ENCODE peak calls at places on chromosomes 11 and 22, in six cellular contexts. N, E, W, P, K and V are unnamed samples.

GRCh38 chr11:63999349-64000025 is 13.2 kb downstream of the OTUB1 start:
- DNase-seq in W (peak), P (peak), E (peak), N (no peak), K (peak), V (peak)

GRCh38 chr11:71373791-71374454 is 74.3 kb downstream of the DHCR7 start:
- DNase-seq in E (peak), K (no peak), N (no peak), W (no peak), P (no peak), V (no peak)

GRCh38 chr11:1397146-1397861 is 7.6 kb downstream of the BRSK2 start:
- DNase-seq in E (no peak), K (no peak), W (no peak), P (no peak), N (no peak), V (peak)

GRCh38 chr22:27805841-27806240 is 4.3 kb upstream of the MN1 start:
- DNase-seq in P (peak), N (no peak), E (no peak), W (no peak), K (no peak), V (no peak)

GRCh38 chr22:46504586-46504985 is 32.8 kb downstream of the CELSR1 start:
- DNase-seq in N (no peak), K (no peak), P (no peak), E (no peak), W (no peak), V (no peak)

GRCh38 chr22:24465566-24465965 is 29.6 kb upstream of the UPB1 start:
- DNase-seq in K (no peak), N (peak), P (no peak), E (no peak), W (no peak), V (no peak)

GRCh38 chr22:47034076-47034808 is 271.8 kb downstream of the TBC1D22A start:
- DNase-seq in P (no peak), W (peak), N (no peak), E (no peak), K (no peak), V (no peak)

GRCh38 chr11:26649884-26650283 is 72.0 kb downstream of the SLC5A12 start:
- DNase-seq in E (no peak), P (peak), N (peak), W (no peak), K (peak), V (peak)

GRCh38 chr11:111423250-111423615 is 44.2 kb upstream of the POU2AF1 start:
- DNase-seq in K (no peak), E (no peak), W (no peak), P (no peak), N (no peak), V (no peak)

GRCh38 chr22:23231471-23232093 is 51.3 kb downstream of the BCR start:
- DNase-seq in P (no peak), K (no peak), E (no peak), N (no peak), W (peak), V (no peak)

GRCh38 chr11:97722065-97722464 is 1298.7 kb upstream of the CNTN5 start:
- DNase-seq in K (no peak), W (no peak), E (no peak), P (no peak), N (peak), V (no peak)

GRCh38 chr11:121367434-121367833 is 74.9 kb downstream of the SC5D start:
- DNase-seq in E (peak), P (no peak), K (no peak), N (no peak), W (no peak), V (no peak)

GRCh38 chr22:35685731-35686130 is 31.9 kb upstream of the APOL5 start:
- DNase-seq in N (no peak), E (no peak), K (no peak), P (no peak), W (no peak), V (no peak)

GRCh38 chr11:111977141-111978027 is 40.2 kb downstream of the DIXDC1 start:
- DNase-seq in K (peak), P (peak), W (peak), N (no peak), E (no peak), V (peak)

GRCh38 chr11:433111-433510 is 8.7 kb downstream of the ANO9 start:
- DNase-seq in K (no peak), W (no peak), E (no peak), N (no peak), P (no peak), V (no peak)

GRCh38 chr11:79062814-79063762 is 377.7 kb downstream of the TENM4 start:
- DNase-seq in E (no peak), N (peak), W (no peak), K (no peak), P (no peak), V (peak)

GRCh38 chr11:129917231-129917630 is 21.9 kb upstream of the NFRKB start:
- DNase-seq in E (no peak), N (no peak), K (no peak), P (no peak), W (no peak), V (no peak)

GRCh38 chr11:132312616-132313210 is 942.3 kb downstream of the NTM start:
- DNase-seq in P (no peak), E (no peak), N (no peak), W (no peak), K (no peak), V (peak)

GRCh38 chr22:39489094-39490068 is 12.7 kb upstream of the MIEF1 start:
- DNase-seq in W (no peak), N (no peak), P (no peak), E (no peak), K (no peak), V (no peak)

GRCh38 chr11:102807921-102808320 is 10.0 kb upstream of the MMP1 start:
- DNase-seq in N (peak), E (no peak), W (no peak), P (no peak), K (no peak), V (peak)

GRCh38 chr11:71456831-71457230 is 3.8 kb downstream of the NADSYN1 start:
- DNase-seq in P (no peak), W (peak), N (no peak), E (no peak), K (no peak), V (no peak)

GRCh38 chr11:58905141-58905715 is 34.1 kb upstream of the GLYATL1 start:
- DNase-seq in E (no peak), P (no peak), K (no peak), W (no peak), N (no peak), V (peak)

GRCh38 chr11:14974021-14974698 is 2.0 kb upstream of the CALCA start:
- DNase-seq in E (no peak), P (no peak), N (no peak), W (no peak), K (no peak), V (no peak)

GRCh38 chr11:130068986-130069683 is 559 bp upstream of the APLP2 start:
- DNase-seq in N (no peak), E (peak), P (peak), K (peak), W (peak), V (peak)

GRCh38 chr22:19818264-19819208 is 36.1 kb downstream of the GNB1L start:
- DNase-seq in N (no peak), E (no peak), W (no peak), K (peak), P (no peak), V (peak)

GRCh38 chr22:42519544-42520237 is at the start of gene RRP7A:
- DNase-seq in W (peak), E (peak), N (peak), K (peak), P (peak), V (peak)

GRCh38 chr22:45426387-45426786 is 12.9 kb downstream of the RIBC2 start:
- DNase-seq in E (no peak), W (peak), N (no peak), K (no peak), P (peak), V (peak)

GRCh38 chr22:20561882-20562281 is 54.5 kb downstream of the MED15 start:
- DNase-seq in N (no peak), K (no peak), E (no peak), W (no peak), P (no peak), V (no peak)

GRCh38 chr11:84498016-84498415 is 1129.1 kb downstream of the DLG2 start:
- DNase-seq in W (no peak), P (no peak), E (no peak), K (no peak), N (no peak), V (peak)

DNA sequence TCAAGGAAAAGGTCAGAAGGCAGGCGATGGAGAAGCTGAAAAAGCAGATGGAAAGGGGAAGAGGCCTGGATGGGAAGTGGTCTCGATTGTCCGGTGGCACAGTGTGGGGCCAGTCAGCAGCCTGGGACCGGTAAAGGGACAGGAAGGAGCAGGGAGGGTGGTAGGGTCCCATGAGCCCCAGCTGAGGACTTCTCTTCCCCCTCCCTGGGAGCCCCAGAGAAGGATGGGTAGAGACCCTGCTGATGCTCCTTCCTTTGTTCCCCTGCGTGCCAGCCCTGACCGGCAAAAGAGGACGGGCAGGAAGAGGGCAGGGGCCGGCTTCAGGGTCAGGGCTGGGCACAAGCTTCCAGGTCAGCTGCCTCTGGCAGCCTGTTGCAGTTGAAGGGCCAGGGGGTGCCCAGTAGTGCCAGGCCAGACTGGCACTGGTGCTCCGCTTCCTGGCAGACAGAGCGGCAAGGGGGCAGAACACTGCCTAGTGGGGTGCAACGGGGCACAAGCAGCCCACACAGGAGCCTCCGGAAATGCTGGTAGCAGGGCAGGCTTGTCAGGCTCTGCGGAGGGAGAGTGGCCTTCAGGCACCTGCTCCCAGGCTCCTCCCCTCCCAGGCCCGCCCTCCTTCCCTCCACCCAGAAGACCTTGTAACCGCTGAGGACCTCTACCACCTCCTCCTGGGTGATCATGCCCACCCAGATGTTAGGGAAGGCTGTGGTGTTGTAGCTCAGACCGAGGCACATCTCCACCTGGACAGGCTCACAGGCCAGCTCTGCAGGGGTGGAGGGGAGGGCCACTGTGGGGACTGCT is 739 bp upstream of the C1QTNF5 start:
- DNase-seq in E (no peak), N (no peak), P (no peak), W (peak), K (no peak), V (no peak)
- TF ChIP-seq POLR2A in E (no peak), N (no peak), P (no peak), W (no peak), K (no peak), V (no peak)

GRCh38 chr11:65542738-65543390 is 15.3 kb downstream of the LTBP3 start:
- DNase-seq in E (no peak), N (no peak), P (no peak), K (no peak), W (no peak), V (no peak)
- H3K4me3 ChIP-seq in E (no peak), N (no peak), P (no peak), K (no peak), W (no peak), V (no peak)

GRCh38 chr11:12673924-12674570 is at the start of gene TEAD1:
- DNase-seq in E (peak), N (peak), P (peak), W (peak), K (peak), V (peak)

GRCh38 chr11:12675951-12676711 is 1.9 kb downstream of the TEAD1 start:
- DNase-seq in E (no peak), P (peak), K (no peak), W (no peak), N (no peak), V (peak)

GRCh38 chr11:12674936-12675696 is 895 bp downstream of the TEAD1 start:
- DNase-seq in E (no peak), P (peak), N (no peak), W (no peak), K (peak), V (peak)

GRCh38 chr11:12673601-12673923 is 659 bp upstream of the TEAD1 start:
- DNase-seq in P (no peak), K (no peak), W (no peak), E (no peak), N (no peak), V (no peak)

DNA sequence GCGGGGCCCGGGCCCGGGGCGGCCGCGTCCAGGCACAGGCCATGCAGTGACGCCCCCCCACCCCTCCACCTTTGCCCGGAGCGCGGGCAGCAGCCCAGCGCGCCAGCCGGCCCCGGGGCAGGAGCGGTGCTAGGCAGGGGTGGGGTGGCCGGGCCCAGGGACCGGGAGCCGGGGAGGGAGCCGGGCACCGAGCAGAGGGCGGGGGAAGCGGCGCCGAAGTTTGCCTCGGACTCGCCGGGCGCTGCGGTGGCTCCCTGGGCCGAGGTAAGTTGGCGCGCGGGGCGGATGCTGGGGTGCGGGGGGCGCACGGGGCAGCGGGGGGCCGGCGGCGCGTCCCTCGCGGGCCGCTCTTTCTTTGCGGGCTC is 332 bp downstream of the TEAD1 start:
- DNase-seq in E (no peak), N (no peak), K (peak), P (no peak), W (no peak), V (peak)
- TF ChIP-seq POLR2A in E (no peak), N (no peak), K (no peak), P (no peak), W (no peak), V (no peak)

GRCh38 chr11:67613960-67614715 is 7.4 kb downstream of the NDUFV1 start:
- DNase-seq in P (peak), K (peak), N (no peak), W (peak), E (peak), V (no peak)
- H3K4me3 ChIP-seq in P (peak), K (peak), N (no peak), W (peak), E (peak), V (no peak)